ENCODE peak calls at places on chromosomes 2 and 18, in six cellular contexts. L, M, G, U, W and K are unnamed samples.

GRCh38 chr2:183487316-183487715 is 363.1 kb downstream of the NUP35 start:
- DNase-seq in L (no peak), M (no peak), G (no peak), U (no peak), W (no peak), K (no peak)

GRCh38 chr2:72917138-72917874 is at the start of gene EMX1:
- DNase-seq in L (no peak), M (peak), G (peak), U (peak), W (peak), K (peak)

GRCh38 chr18:79943608-79944125 is 7.8 kb downstream of the SLC66A2 start:
- DNase-seq in L (no peak), M (peak), G (no peak), U (peak), W (no peak), K (no peak)

GRCh38 chr2:208906330-208906729 is 499.7 kb downstream of the PTH2R start:
- DNase-seq in L (no peak), M (no peak), G (no peak), U (no peak), W (no peak), K (no peak)

GRCh38 chr2:38534746-38535403 is 67.9 kb downstream of the HNRNPLL start:
- DNase-seq in L (no peak), M (peak), G (no peak), U (no peak), W (no peak), K (no peak)

GRCh38 chr2:16057661-16058060 is 117.3 kb downstream of the MYCN start:
- DNase-seq in L (no peak), M (no peak), G (no peak), U (no peak), W (no peak), K (no peak)

GRCh38 chr2:216090369-216090786 is 8.7 kb downstream of the TMEM169 start:
- DNase-seq in L (peak), M (no peak), G (no peak), U (no peak), W (no peak), K (no peak)

GRCh38 chr2:102636283-102636907 is 17.0 kb downstream of the SLC9A2 start:
- DNase-seq in L (no peak), M (peak), G (no peak), U (no peak), W (no peak), K (peak)

GRCh38 chr2:189236066-189236465 is 56.5 kb upstream of the COL5A2 start:
- DNase-seq in L (peak), M (no peak), G (no peak), U (no peak), W (no peak), K (no peak)

GRCh38 chr18:5895886-5896740 is 791 bp upstream of the TMEM200C start:
- DNase-seq in L (peak), M (no peak), G (no peak), U (peak), W (no peak), K (no peak)

GRCh38 chr18:70535041-70535440 is 246.2 kb downstream of the SOCS6 start:
- DNase-seq in L (no peak), M (no peak), G (no peak), U (no peak), W (no peak), K (no peak)

GRCh38 chr2:145408980-145409379 is 889.1 kb upstream of the ZEB2 start:
- DNase-seq in L (peak), M (no peak), G (no peak), U (no peak), W (no peak), K (no peak)

GRCh38 chr2:56239437-56239836 is 55.6 kb downstream of the CCDC85A start:
- DNase-seq in L (peak), M (no peak), G (no peak), U (no peak), W (no peak), K (no peak)

GRCh38 chr2:40352321-40353099 is 99.4 kb downstream of the SLC8A1 start:
- DNase-seq in L (peak), M (no peak), G (no peak), U (no peak), W (no peak), K (no peak)

GRCh38 chr2:189633392-189633811 is 27.9 kb upstream of the ASNSD1 start:
- DNase-seq in L (no peak), M (no peak), G (no peak), U (no peak), W (no peak), K (peak)

GRCh38 chr2:134141598-134142340 is 112.1 kb upstream of the MGAT5 start:
- DNase-seq in L (no peak), M (no peak), G (no peak), U (no peak), W (no peak), K (no peak)

GRCh38 chr2:134139615-134140014 is 114.3 kb upstream of the MGAT5 start:
- DNase-seq in L (no peak), M (peak), G (no peak), U (no peak), W (no peak), K (no peak)

GRCh38 chr2:134138115-134138514 is 115.8 kb upstream of the MGAT5 start:
- DNase-seq in L (peak), M (no peak), G (no peak), U (no peak), W (no peak), K (no peak)

GRCh38 chr2:134142341-134142738 is 111.5 kb upstream of the MGAT5 start:
- DNase-seq in L (no peak), M (no peak), G (no peak), U (no peak), W (no peak), K (no peak)

DNA sequence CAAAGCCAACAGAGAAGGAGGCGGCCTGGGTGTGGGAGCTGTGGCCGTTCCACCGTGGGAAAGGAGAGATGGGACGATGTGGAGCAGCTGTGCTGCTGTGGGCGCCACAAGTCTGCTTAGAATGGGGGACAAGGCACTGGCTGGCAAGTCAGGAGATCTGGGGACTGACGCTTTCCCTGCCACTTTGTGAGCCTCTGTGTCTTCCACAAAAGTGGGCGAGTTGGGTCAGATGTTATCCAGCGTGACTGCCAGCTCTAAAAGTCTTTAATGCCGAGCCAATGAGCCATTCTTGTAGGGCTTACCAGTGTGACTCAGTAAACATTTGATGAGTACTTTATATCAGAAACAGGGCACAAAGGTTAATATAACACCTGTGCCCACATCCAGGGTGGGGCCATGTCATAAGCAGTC is 113.6 kb upstream of the MGAT5 start:
- DNase-seq in L (no peak), M (peak), G (no peak), U (no peak), W (no peak), K (no peak)
- TF ChIP-seq POLR2A in L (no peak), M (peak), G (no peak), U (no peak), W (no peak), K (no peak)

GRCh38 chr2:8496617-8497016 is 185.2 kb upstream of the ID2 start:
- DNase-seq in L (no peak), M (no peak), G (no peak), U (no peak), W (no peak), K (no peak)
- TF ChIP-seq POLR2A in L (no peak), M (no peak), G (no peak), U (no peak), W (no peak), K (no peak)

GRCh38 chr2:14632133-14632936 is at the start of gene LRATD1:
- DNase-seq in L (peak), M (peak), G (peak), U (peak), W (peak), K (peak)
- TF ChIP-seq POLR2A in L (no peak), M (peak), G (peak), U (peak), W (no peak), K (no peak)

DNA sequence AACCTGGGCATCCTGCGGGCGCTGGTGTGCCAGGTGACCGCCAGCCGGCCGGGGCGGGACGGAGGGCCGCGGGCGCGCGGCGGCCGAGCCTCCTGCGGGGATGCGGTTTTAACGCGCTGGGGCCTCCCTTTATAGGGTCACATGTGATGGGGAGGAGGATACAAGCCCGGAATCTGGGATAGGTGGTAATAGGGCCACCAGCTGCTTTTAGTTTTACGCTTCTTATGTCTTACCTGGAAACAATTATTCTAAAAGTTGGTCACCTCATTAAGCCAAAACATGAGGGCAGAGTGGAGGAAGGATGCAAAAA is 600 bp downstream of the DCAF17 start:
- DNase-seq in L (no peak), M (peak), G (no peak), U (no peak), W (peak), K (no peak)
- TF ChIP-seq POLR2A in L (no peak), M (no peak), G (peak), U (peak), W (peak), K (no peak)

GRCh38 chr2:97663962-97664635 is at the start of gene ACTR1B:
- DNase-seq in L (peak), M (peak), G (peak), U (peak), W (peak), K (peak)
- TF ChIP-seq POLR2A in L (peak), M (peak), G (peak), U (peak), W (peak), K (peak)